ENCODE peak calls at places on chromosomes 11 and 22, in ten cellular contexts. W is breast epithelium, Z is spleen, J is AG09309, I is astrocyte of the spinal cord, K is OCI-LY7, S is AG04450, B is BJ, L is thoracic aorta, Y is pancreas. V is an unnamed sample.

GRCh38 chr11:134519788-134520187 is 107.7 kb upstream of the B3GAT1 start:
- DNase-seq in S (no peak), W (no peak), B (no peak), J (no peak), Z (peak; percentile 47), L (no peak), K (no peak), I (no peak), Y (no peak), V (no peak)

GRCh38 chr11:14290422-14290821 is 68.6 kb downstream of the RRAS2 start:
- DNase-seq in J (no peak), Z (no peak), Y (no peak), I (no peak), L (no peak), S (no peak), W (no peak), B (no peak), K (no peak), V (no peak)

GRCh38 chr22:46105494-46106278 is 44.6 kb upstream of the PPARA start:
- DNase-seq in B (peak; percentile 76), Z (no peak), J (peak; percentile 80), K (no peak), L (no peak), S (no peak), I (peak; percentile 77), Y (peak; percentile 75), W (peak; percentile 93), V (no peak)

GRCh38 chr11:99370557-99371200 is 349.9 kb downstream of the CNTN5 start:
- DNase-seq in B (no peak), I (peak; percentile 83), L (no peak), S (peak; percentile 23), K (no peak), Z (no peak), J (peak; percentile 11), Y (no peak), W (no peak), V (no peak)

GRCh38 chr22:49437356-49437755 is 390.3 kb downstream of the BRD1 start:
- DNase-seq in I (no peak), W (no peak), L (no peak), Z (no peak), B (no peak), S (no peak), K (no peak), J (no peak), Y (no peak), V (no peak)

GRCh38 chr11:65615950-65616574 is 486 bp downstream of the PCNX3 start:
- DNase-seq in Y (no peak), J (no peak), L (no peak), I (no peak), K (peak; percentile 65), B (no peak), S (no peak), Z (no peak), W (no peak), V (peak; percentile 52)

GRCh38 chr11:65562788-65563187 is 4.6 kb upstream of the LTBP3 start:
- DNase-seq in K (no peak), I (no peak), Y (no peak), Z (no peak), B (no peak), S (no peak), L (no peak), J (no peak), W (no peak), V (no peak)

GRCh38 chr11:105609832-105610781 is at the start of gene GRIA4:
- DNase-seq in Z (peak; percentile 73), B (no peak), J (no peak), W (peak; percentile 43), I (peak; percentile 47), L (no peak), Y (peak; percentile 18), S (peak; percentile 16), K (no peak), V (no peak)

GRCh38 chr11:36558511-36559413 is 9.0 kb upstream of the RAG1 start:
- DNase-seq in Y (no peak), J (no peak), S (no peak), B (no peak), W (no peak), L (no peak), I (no peak), Z (no peak), K (no peak), V (no peak)

GRCh38 chr11:23359297-23359696 is 499.0 kb upstream of the CCDC179 start:
- DNase-seq in J (peak; percentile 35), B (peak; percentile 74), Y (peak; percentile 48), L (no peak), I (peak; percentile 94), Z (no peak), K (no peak), W (no peak), S (peak; percentile 88), V (no peak)

GRCh38 chr11:91596111-91596510 is 628.5 kb upstream of the FAT3 start:
- DNase-seq in W (no peak), I (no peak), K (no peak), J (no peak), Z (no peak), S (no peak), B (no peak), L (no peak), Y (no peak), V (no peak)

GRCh38 chr22:44311855-44312170 is 938 bp downstream of the SHISAL1 start:
- DNase-seq in Y (no peak), B (peak; percentile 53), J (peak; percentile 38), L (no peak), K (no peak), S (no peak), W (no peak), I (peak; percentile 66), Z (no peak), V (no peak)

GRCh38 chr22:27848005-27848404 is 46.4 kb upstream of the MN1 start:
- DNase-seq in J (no peak), S (no peak), Y (no peak), K (no peak), Z (no peak), W (no peak), I (no peak), B (no peak), L (no peak), V (no peak)

GRCh38 chr22:31841029-31841827 is 87.4 kb downstream of the DEPDC5 start:
- DNase-seq in Y (no peak), B (no peak), S (no peak), Z (no peak), K (no peak), I (peak; percentile 44), W (no peak), J (no peak), L (no peak), V (no peak)

GRCh38 chr22:31843526-31843925 is 89.7 kb downstream of the DEPDC5 start:
- DNase-seq in W (no peak), L (no peak), I (no peak), S (no peak), J (no peak), Y (no peak), Z (no peak), K (no peak), B (no peak), V (no peak)

GRCh38 chr22:31850135-31850534 is 94.2 kb upstream of the YWHAH start:
- DNase-seq in I (no peak), B (no peak), Y (no peak), S (no peak), J (no peak), W (no peak), Z (no peak), L (no peak), K (no peak), V (no peak)

GRCh38 chr22:31844941-31845340 is 91.1 kb downstream of the DEPDC5 start:
- DNase-seq in I (no peak), S (no peak), L (no peak), Y (no peak), B (no peak), W (no peak), K (no peak), J (no peak), Z (no peak), V (no peak)

GRCh38 chr22:31846161-31847115 is 92.6 kb downstream of the DEPDC5 start:
- DNase-seq in Z (no peak), K (peak; percentile 43), I (peak; percentile 72), J (no peak), L (no peak), S (peak; percentile 68), W (no peak), B (no peak), Y (no peak), V (no peak)
- TF ChIP-seq CTCF in Z (no peak), K (peak; percentile 69), I (peak; percentile 38), J (peak; percentile 22), L (no peak), S (peak; percentile 33), W (no peak), B (no peak), Y (no peak), V (peak; percentile 45)

GRCh38 chr11:69644962-69645675 is 4.2 kb downstream of the CCND1 start:
- DNase-seq in Y (no peak), K (no peak), W (no peak), Z (peak; percentile 73), S (no peak), I (no peak), L (no peak), J (no peak), B (no peak), V (no peak)
- H3K4me3 ChIP-seq in Y (no peak overlapping the region), K (no peak overlapping the region), W (no peak overlapping the region), Z (no peak overlapping the region), S (peak overlapping the region; percentile 99), I (no peak overlapping the region), L (no peak overlapping the region), J (peak overlapping the region; percentile 73), B (no peak overlapping the region), V (peak overlapping the region; percentile 99)

GRCh38 chr11:69718147-69718546 is 14.3 kb upstream of the FGF19 start:
- DNase-seq in L (no peak), K (peak; percentile 90), I (peak; percentile 9), W (no peak), Y (no peak), J (no peak), Z (no peak), S (no peak), B (no peak), V (peak; percentile 47)
- TF ChIP-seq CTCF in L (no peak), K (peak; percentile 84), I (peak; percentile 70), W (no peak), Y (peak; percentile 17), J (peak; percentile 59), Z (no peak), S (peak; percentile 60), B (peak; percentile 51), V (peak; percentile 83)

GRCh38 chr11:124582565-124582964 is 12.8 kb downstream of the OR8A1 start:
- DNase-seq in B (no peak), S (no peak), K (no peak), L (no peak), I (no peak), W (no peak), Y (no peak), Z (no peak), J (no peak), V (no peak)
- H3K4me3 ChIP-seq in B (no peak overlapping the region), S (no peak overlapping the region), K (no peak overlapping the region), L (no peak overlapping the region), I (no peak overlapping the region), W (no peak overlapping the region), Y (no peak overlapping the region), Z (no peak overlapping the region), J (no peak overlapping the region), V (no peak overlapping the region)